ENCODE peak calls at places on chromosomes 12 and 14, in ten cellular contexts. Q, F, P, B, Z, N, I, M, J and O are unnamed samples.

GRCh38 chr12:3432176-3432742 is 58.7 kb upstream of the PRMT8 start:
- DNase-seq in M (no peak), Q (no peak), P (peak; percentile 10), Z (no peak), N (no peak), F (no peak), J (no peak), I (no peak), B (no peak), O (no peak)

GRCh38 chr12:46754550-46754949 is 71.2 kb downstream of the SLC38A4 start:
- DNase-seq in B (no peak), F (no peak), I (no peak), N (no peak), J (no peak), M (no peak), P (no peak), Q (no peak), Z (no peak), O (no peak)

GRCh38 chr12:10101042-10101579 is 2.3 kb upstream of the CLEC1A start:
- DNase-seq in Z (no peak), B (no peak), J (no peak), P (peak; percentile 66), I (peak; percentile 17), M (no peak), F (no peak), Q (peak; percentile 18), N (no peak), O (no peak)

GRCh38 chr12:58917699-58918334 is 2.5 kb downstream of the LRIG3 start:
- DNase-seq in Q (no peak), M (no peak), J (no peak), B (no peak), I (no peak), N (no peak), F (no peak), P (peak; percentile 32), Z (no peak), O (peak; percentile 10)

GRCh38 chr12:42426733-42427132 is 100.8 kb downstream of the PPHLN1 start:
- DNase-seq in I (peak; percentile 70), Q (peak; percentile 72), M (no peak), P (peak; percentile 91), N (no peak), B (no peak), Z (no peak), J (no peak), F (no peak), O (no peak)

GRCh38 chr12:121537814-121538698 is 42.8 kb downstream of the KDM2B start:
- DNase-seq in N (peak; percentile 75), F (no peak), I (no peak), M (peak; percentile 31), Z (peak; percentile 61), Q (no peak), P (no peak), J (peak; percentile 24), B (no peak), O (peak; percentile 73)

GRCh38 chr12:103955811-103956514 is 9.7 kb upstream of the TDG start:
- DNase-seq in F (no peak), N (no peak), Q (peak; percentile 58), M (no peak), B (no peak), P (peak; percentile 20), J (peak; percentile 4), Z (no peak), I (no peak), O (no peak)

GRCh38 chr12:15558915-15559528 is 230.2 kb downstream of the EPS8 start:
- DNase-seq in Q (peak; percentile 87), N (no peak), Z (no peak), M (no peak), F (no peak), B (no peak), P (peak; percentile 54), I (peak; percentile 97), J (no peak), O (no peak)

GRCh38 chr14:70810621-70811020 is 1.3 kb upstream of the MAP3K9 start:
- DNase-seq in M (no peak), B (no peak), J (no peak), Z (no peak), I (no peak), F (no peak), Q (no peak), P (peak; percentile 39), N (no peak), O (no peak)

GRCh38 chr14:93980464-93981201 is 4.3 kb upstream of the ASB2 start:
- DNase-seq in I (peak; percentile 29), J (no peak), F (no peak), P (no peak), B (no peak), Z (no peak), N (no peak), Q (peak; percentile 74), M (peak; percentile 88), O (no peak)

GRCh38 chr12:108772247-108772646 is 40.9 kb upstream of the CORO1C start:
- DNase-seq in J (no peak), B (no peak), F (no peak), Q (no peak), I (no peak), M (peak; percentile 54), N (no peak), P (no peak), Z (peak; percentile 74), O (peak; percentile 70)

GRCh38 chr14:59583755-59584154 is 7.1 kb upstream of the CCDC175 start:
- DNase-seq in Q (peak; percentile 47), F (no peak), Z (no peak), B (no peak), M (no peak), J (no peak), N (no peak), P (peak; percentile 6), I (peak; percentile 34), O (no peak)

DNA sequence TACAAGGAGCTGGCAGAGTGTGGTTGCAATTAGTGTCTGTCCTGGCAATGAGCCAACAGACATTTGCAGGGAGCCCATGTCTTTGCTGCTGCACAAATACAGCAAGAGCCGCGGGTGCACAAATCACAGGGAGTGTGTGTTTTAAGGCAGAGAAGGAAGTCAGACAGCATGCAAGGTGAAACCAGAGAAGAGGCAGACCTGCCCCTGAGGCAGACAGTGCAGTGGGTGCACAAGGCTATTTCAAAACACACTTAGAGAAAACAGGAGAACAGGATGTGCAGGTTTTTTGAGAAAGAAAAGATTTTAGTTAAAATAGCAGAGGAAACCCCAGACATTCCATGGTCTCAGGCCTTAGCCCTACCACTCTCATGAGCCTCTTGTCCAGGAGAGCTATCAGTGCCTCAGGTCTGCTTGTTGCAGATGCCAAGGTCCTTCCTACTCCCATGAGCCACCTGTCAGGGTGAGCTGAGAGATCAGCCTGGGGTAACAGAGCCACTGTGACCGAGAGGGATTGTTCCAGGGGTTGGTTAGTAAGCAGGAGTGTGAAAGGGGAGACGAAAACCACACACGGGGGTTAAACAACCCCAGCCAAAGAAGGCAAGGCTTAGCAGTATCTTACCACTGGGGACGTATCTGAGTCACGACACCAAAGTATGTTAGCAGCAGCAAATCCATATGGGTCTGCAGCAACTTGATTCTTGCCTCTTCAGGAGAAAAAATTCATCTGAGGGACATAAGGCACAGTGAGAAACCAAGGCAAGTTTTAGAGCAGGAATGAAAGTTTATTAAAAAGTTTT is 78.1 kb downstream of the C14orf132 start:
- DNase-seq in B (peak; percentile 43), M (no peak), N (no peak), J (no peak), I (peak; percentile 42), Q (peak; percentile 54), P (peak; percentile 66), Z (no peak), F (no peak), O (no peak)
- TF ChIP-seq CTCF in B (no peak), M (no peak), N (no peak), J (no peak), I (peak; percentile 2), Q (peak; percentile 5), P (no peak), Z (no peak), F (no peak), O (no peak)

DNA sequence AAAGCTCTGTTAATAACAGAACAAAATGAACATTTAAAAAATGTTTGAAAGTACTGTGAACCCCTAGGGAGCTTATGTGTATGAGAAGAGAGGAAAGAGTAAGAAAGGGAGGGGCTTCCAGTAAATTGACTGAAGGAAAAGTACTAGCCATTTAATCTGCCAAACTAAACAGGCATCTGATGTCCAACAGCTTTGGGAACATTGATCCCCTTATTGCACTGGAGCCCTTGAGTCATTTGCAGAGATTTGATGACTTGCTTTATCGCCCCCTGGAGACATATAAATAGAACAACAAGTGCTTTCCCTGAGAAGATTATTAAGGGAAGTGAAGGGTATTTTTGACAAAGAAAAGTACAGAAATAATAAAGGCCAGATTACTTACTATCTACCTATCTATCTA is 319.3 kb upstream of the NOVA1 start:
- DNase-seq in Z (no peak), Q (peak; percentile 2), P (peak; percentile 56), F (no peak), I (peak; percentile 95), B (no peak), N (no peak), M (no peak), J (no peak), O (no peak)
- TF ChIP-seq CTCF in Z (no peak), Q (peak; percentile 44), P (peak; percentile 61), F (no peak), I (peak; percentile 49), B (no peak), N (no peak), M (no peak), J (peak; percentile 38), O (no peak)

GRCh38 chr12:91620949-91621348 is 438.3 kb upstream of the DCN start:
- DNase-seq in I (no peak), J (no peak), F (no peak), P (no peak), Q (peak; percentile 12), N (no peak), Z (no peak), B (no peak), M (no peak), O (no peak)
- TF ChIP-seq CTCF in I (no peak), J (no peak), F (no peak), P (no peak), Q (no peak), N (no peak), Z (no peak), B (no peak), M (no peak), O (no peak)

DNA sequence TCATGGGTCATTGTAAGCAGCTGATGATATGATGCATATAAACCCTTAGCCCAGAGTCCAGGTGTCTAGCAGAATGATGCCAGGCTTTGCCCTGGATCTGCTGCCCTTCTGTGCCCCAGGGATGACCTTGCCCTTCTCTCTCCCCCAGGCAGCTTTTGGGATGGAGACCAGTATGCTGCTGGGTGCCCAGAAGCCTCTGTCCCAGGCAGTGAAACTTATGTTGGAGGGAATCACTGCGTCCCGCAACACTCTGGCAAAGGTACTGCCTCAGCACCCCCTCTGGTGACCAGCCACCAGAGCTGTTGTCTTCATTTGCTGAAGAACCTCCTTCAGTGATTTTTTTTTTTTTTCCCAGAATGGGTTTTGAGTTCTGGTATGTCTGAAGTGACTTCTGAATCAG is 23.3 kb downstream of the CYP46A1 start:
- DNase-seq in N (no peak), M (no peak), I (no peak), B (peak; percentile 8), P (no peak), J (no peak), F (no peak), Q (no peak), Z (no peak), O (no peak)
- TF ChIP-seq CTCF in N (no peak), M (no peak), I (no peak), B (no peak), P (no peak), J (no peak), F (no peak), Q (no peak), Z (no peak), O (no peak)

GRCh38 chr12:22631863-22632463 is 7.0 kb downstream of the ETNK1 start:
- DNase-seq in J (no peak), N (no peak), P (no peak), M (no peak), F (no peak), I (peak; percentile 46), Q (peak; percentile 28), B (no peak), Z (no peak), O (no peak)
- TF ChIP-seq CTCF in J (peak; percentile 76), N (no peak), P (peak; percentile 49), M (peak; percentile 60), F (peak; percentile 18), I (peak; percentile 69), Q (peak; percentile 67), B (peak; percentile 52), Z (no peak), O (no peak)